ENCODE peak calls at places on chromosome 20, in nine cellular contexts. T, U, P, K, S, L, H, Q and M are unnamed samples.

GRCh38 chr20:51532577-51533191 is 9.8 kb downstream of the NFATC2 start:
- DNase-seq in T (no peak), U (no peak), P (peak; percentile 78), K (peak; percentile 69), S (no peak), L (no peak), H (no peak), Q (peak; percentile 64), M (peak; percentile 71)

GRCh38 chr20:37447688-37448087 is 73.4 kb upstream of the NNAT start:
- DNase-seq in T (no peak), U (no peak), P (no peak), K (no peak), S (no peak), L (no peak), H (no peak), Q (no peak), M (no peak)

GRCh38 chr20:32918751-32919150 is 60.0 kb downstream of the EFCAB8 start:
- DNase-seq in T (no peak), U (no peak), P (no peak), K (no peak), S (no peak), L (no peak), H (no peak), Q (no peak), M (no peak)

GRCh38 chr20:25022680-25023079 is 30.1 kb upstream of the APMAP start:
- DNase-seq in T (no peak), U (no peak), P (peak; percentile 60), K (peak; percentile 39), S (no peak), L (no peak), H (no peak), Q (no peak), M (no peak)

GRCh38 chr20:20261159-20261558 is 106.7 kb upstream of the INSM1 start:
- DNase-seq in T (no peak), U (no peak), P (no peak), K (no peak), S (no peak), L (peak; percentile 91), H (no peak), Q (no peak), M (no peak)

GRCh38 chr20:52993091-52993490 is 20.9 kb downstream of the TSHZ2 start:
- DNase-seq in T (no peak), U (no peak), P (no peak), K (no peak), S (no peak), L (no peak), H (no peak), Q (no peak), M (no peak)

GRCh38 chr20:46807998-46808397 is 86.6 kb upstream of the EYA2 start:
- DNase-seq in T (no peak), U (no peak), P (no peak), K (no peak), S (no peak), L (no peak), H (no peak), Q (no peak), M (no peak)

GRCh38 chr20:11675920-11676617 is 241.6 kb upstream of the BTBD3 start:
- DNase-seq in T (no peak), U (no peak), P (no peak), K (no peak), S (no peak), L (no peak), H (no peak), Q (peak; percentile 25), M (no peak)

GRCh38 chr20:52060794-52061714 is 130.5 kb downstream of the ZFP64 start:
- DNase-seq in T (no peak), U (no peak), P (no peak), K (no peak), S (no peak), L (no peak), H (no peak), Q (no peak), M (no peak)

GRCh38 chr20:45087814-45088213 is 13.1 kb downstream of the KCNS1 start:
- DNase-seq in T (no peak), U (no peak), P (no peak), K (no peak), S (no peak), L (no peak), H (no peak), Q (no peak), M (no peak)

GRCh38 chr20:35954907-35955251 is 577 bp upstream of the SCAND1 start:
- DNase-seq in T (no peak), U (no peak), P (no peak), K (peak; percentile 28), S (peak; percentile 8), L (no peak), H (peak; percentile 9), Q (no peak), M (peak; percentile 72)

GRCh38 chr20:62208061-62208804 is 11.8 kb downstream of the HRH3 start:
- DNase-seq in T (no peak), U (peak; percentile 34), P (no peak), K (no peak), S (no peak), L (no peak), H (no peak), Q (no peak), M (peak; percentile 17)

GRCh38 chr20:58482416-58482815 is 32.8 kb downstream of the APCDD1L start:
- DNase-seq in T (no peak), U (no peak), P (no peak), K (no peak), S (no peak), L (no peak), H (no peak), Q (no peak), M (no peak)

GRCh38 chr20:19692685-19693119 is 65.4 kb upstream of the RIN2 start:
- DNase-seq in T (peak; percentile 18), U (no peak), P (peak; percentile 37), K (peak; percentile 53), S (peak; percentile 11), L (peak; percentile 7), H (peak; percentile 4), Q (peak; percentile 26), M (peak; percentile 79)

GRCh38 chr20:31717478-31717946 is 5.2 kb downstream of the BCL2L1 start:
- DNase-seq in T (no peak), U (no peak), P (no peak), K (no peak), S (no peak), L (no peak), H (no peak), Q (no peak), M (no peak)

GRCh38 chr20:51995551-51995951 is 193.2 kb upstream of the SALL4 start:
- DNase-seq in T (no peak), U (no peak), P (peak; percentile 31), K (no peak), S (no peak), L (no peak), H (no peak), Q (no peak), M (no peak)

GRCh38 chr20:14777571-14777970 is 440.2 kb upstream of the FLRT3 start:
- DNase-seq in T (no peak), U (no peak), P (no peak), K (no peak), S (no peak), L (no peak), H (no peak), Q (no peak), M (no peak)

GRCh38 chr20:5886788-5887187 is 63.5 kb downstream of the TRMT6 start:
- DNase-seq in T (no peak), U (no peak), P (peak; percentile 64), K (peak; percentile 26), S (no peak), L (no peak), H (no peak), Q (no peak), M (no peak)

GRCh38 chr20:25025091-25025861 is 32.7 kb downstream of the ACSS1 start:
- DNase-seq in T (no peak), U (no peak), P (peak; percentile 23), K (peak; percentile 16), S (no peak), L (no peak), H (no peak), Q (no peak), M (no peak)

GRCh38 chr20:57851786-57852185 is 142.0 kb upstream of the PMEPA1 start:
- DNase-seq in T (no peak), U (no peak), P (no peak), K (no peak), S (no peak), L (no peak), H (no peak), Q (no peak), M (no peak)

GRCh38 chr20:23125625-23126191 is 39.6 kb upstream of the CD93 start:
- DNase-seq in T (no peak), U (no peak), P (peak; percentile 66), K (no peak), S (no peak), L (peak; percentile 100), H (no peak), Q (peak; percentile 64), M (peak; percentile 80)

GRCh38 chr20:46119028-46119546 is 973 bp downstream of the CD40 start:
- DNase-seq in T (no peak), U (no peak), P (no peak), K (no peak), S (no peak), L (no peak), H (no peak), Q (no peak), M (no peak)

GRCh38 chr20:14493408-14493807 is 156.0 kb upstream of the FLRT3 start:
- DNase-seq in T (no peak), U (no peak), P (no peak), K (no peak), S (no peak), L (no peak), H (no peak), Q (no peak), M (no peak)

GRCh38 chr20:15603978-15604377 is 969.3 kb downstream of the KIF16B start:
- DNase-seq in T (no peak), U (no peak), P (no peak), K (no peak), S (no peak), L (no peak), H (no peak), Q (no peak), M (no peak)

GRCh38 chr20:16243470-16243869 is 329.8 kb downstream of the KIF16B start:
- DNase-seq in T (no peak), U (no peak), P (no peak), K (no peak), S (no peak), L (no peak), H (no peak), Q (peak; percentile 33), M (no peak)